ENCODE peak calls at places on chromosomes 11 and 22, in four cellular contexts. One of them, this sample, is unnamed.

GRCh38 chr11:8091671-8092070 is 10.7 kb downstream of the TUB start:
- DNase-seq in neural progenitor cell: no peak
- DNase-seq in astrocyte of the spinal cord: no peak
- DNase-seq in heart left ventricle: no peak
- DNase-seq in this sample: no peak

GRCh38 chr22:30887418-30887817 is 81.2 kb downstream of the MORC2 start:
- DNase-seq in neural progenitor cell: no peak
- DNase-seq in astrocyte of the spinal cord: no peak
- DNase-seq in heart left ventricle: no peak
- DNase-seq in this sample: no peak

GRCh38 chr22:42608481-42609361 is 6.0 kb downstream of the POLDIP3 start:
- DNase-seq in heart left ventricle: no peak
- DNase-seq in astrocyte of the spinal cord: peak; percentile 81
- DNase-seq in neural progenitor cell: peak; percentile 31
- DNase-seq in this sample: peak; percentile 33

GRCh38 chr11:126080206-126080941 is 17.7 kb upstream of the CDON start:
- DNase-seq in heart left ventricle: no peak
- DNase-seq in astrocyte of the spinal cord: no peak
- DNase-seq in neural progenitor cell: peak; percentile 19
- DNase-seq in this sample: no peak

GRCh38 chr11:5983443-5983842 is 3.3 kb downstream of the OR52L1 start:
- DNase-seq in astrocyte of the spinal cord: no peak
- DNase-seq in neural progenitor cell: no peak
- DNase-seq in heart left ventricle: no peak
- DNase-seq in this sample: no peak

GRCh38 chr11:5550440-5551095 is 2.2 kb upstream of the OR52H1 start:
- DNase-seq in neural progenitor cell: no peak
- DNase-seq in astrocyte of the spinal cord: peak; percentile 75
- DNase-seq in heart left ventricle: no peak
- DNase-seq in this sample: peak; percentile 92

GRCh38 chr11:96426356-96427103 is 36.7 kb downstream of the JRKL start:
- DNase-seq in astrocyte of the spinal cord: peak; percentile 49
- DNase-seq in heart left ventricle: no peak
- DNase-seq in neural progenitor cell: peak; percentile 63
- DNase-seq in this sample: peak; percentile 21

GRCh38 chr11:64489831-64490441 is 101.1 kb upstream of the SLC22A12 start:
- DNase-seq in heart left ventricle: peak; percentile 26
- DNase-seq in astrocyte of the spinal cord: peak; percentile 9
- DNase-seq in neural progenitor cell: peak; percentile 92
- DNase-seq in this sample: peak; percentile 30

GRCh38 chr11:69215784-69216415 is 60.2 kb downstream of the SMIM38 start:
- DNase-seq in neural progenitor cell: no peak
- DNase-seq in astrocyte of the spinal cord: peak; percentile 16
- DNase-seq in heart left ventricle: no peak
- DNase-seq in this sample: peak; percentile 25

GRCh38 chr11:46026616-46027293 is 94.5 kb downstream of the PHF21A start:
- DNase-seq in astrocyte of the spinal cord: peak; percentile 16
- DNase-seq in heart left ventricle: no peak
- DNase-seq in neural progenitor cell: no peak
- DNase-seq in this sample: peak; percentile 62

GRCh38 chr11:33658195-33658900 is 42.3 kb downstream of the C11orf91 start:
- DNase-seq in heart left ventricle: no peak
- DNase-seq in neural progenitor cell: no peak
- DNase-seq in astrocyte of the spinal cord: no peak
- DNase-seq in this sample: no peak

GRCh38 chr11:8705171-8705570 is 22.6 kb downstream of the RPL27A start:
- DNase-seq in neural progenitor cell: no peak
- DNase-seq in heart left ventricle: no peak
- DNase-seq in astrocyte of the spinal cord: no peak
- DNase-seq in this sample: no peak

GRCh38 chr22:21683401-21683811 is 17.6 kb downstream of the PPIL2 start:
- DNase-seq in heart left ventricle: no peak
- DNase-seq in astrocyte of the spinal cord: no peak
- DNase-seq in neural progenitor cell: no peak
- DNase-seq in this sample: no peak

GRCh38 chr11:12031856-12032526 is 23.6 kb upstream of the DKK3 start:
- DNase-seq in heart left ventricle: no peak
- DNase-seq in neural progenitor cell: no peak
- DNase-seq in astrocyte of the spinal cord: no peak
- DNase-seq in this sample: no peak

GRCh38 chr11:72764503-72764902 is 12.3 kb upstream of the ARAP1 start:
- DNase-seq in astrocyte of the spinal cord: no peak
- DNase-seq in heart left ventricle: no peak
- DNase-seq in neural progenitor cell: peak; percentile 33
- DNase-seq in this sample: no peak
- TF ChIP-seq CTCF in astrocyte of the spinal cord: no peak
- TF ChIP-seq CTCF in heart left ventricle: no peak
- TF ChIP-seq CTCF in neural progenitor cell: peak; percentile 24
- TF ChIP-seq CTCF in this sample: no peak

DNA sequence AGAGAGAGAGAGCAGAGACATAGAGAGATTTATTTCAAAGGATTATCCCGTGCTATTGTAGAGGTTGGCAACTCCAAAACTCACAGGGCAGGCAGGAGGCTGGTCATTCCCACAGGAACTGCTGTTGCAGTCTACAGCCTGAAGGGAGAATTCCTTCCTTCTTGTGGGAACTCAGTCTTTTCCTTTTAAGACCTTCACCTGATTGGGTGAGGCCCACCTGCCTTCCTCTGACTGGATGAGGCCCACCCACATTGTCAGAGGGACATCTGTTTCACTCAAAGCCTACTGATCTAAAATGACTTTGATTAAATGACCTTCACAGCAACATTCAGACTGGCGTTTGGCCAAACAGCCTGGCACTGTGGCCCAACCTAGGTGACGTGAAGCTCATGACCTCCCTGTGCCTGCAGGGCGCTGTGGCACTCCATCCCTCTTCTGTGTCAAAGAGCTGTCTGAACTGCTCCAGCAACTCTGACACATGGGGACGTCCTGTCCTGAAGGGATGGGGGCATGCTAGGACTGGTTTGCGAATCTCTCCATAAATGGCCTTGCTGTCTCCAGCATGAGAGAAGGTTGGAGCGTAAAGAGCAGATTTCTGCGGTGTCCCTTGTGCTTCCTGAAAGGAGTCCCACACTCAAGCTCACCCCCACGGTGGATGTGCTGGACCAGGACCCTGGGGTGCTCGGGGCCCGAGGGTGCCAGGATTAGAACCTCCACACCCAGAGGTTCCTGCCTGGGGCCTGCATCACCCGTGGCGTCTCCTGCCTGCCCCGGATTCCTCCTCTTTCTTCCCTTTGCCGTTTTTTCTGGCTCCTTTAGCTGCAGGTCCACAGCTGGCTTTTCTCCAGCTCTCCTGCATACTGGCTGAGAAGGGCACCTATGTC is 20.7 kb downstream of the KRTAP5-5 start:
- DNase-seq in heart left ventricle: no peak
- DNase-seq in astrocyte of the spinal cord: no peak
- DNase-seq in neural progenitor cell: no peak
- DNase-seq in this sample: no peak
- TF ChIP-seq CTCF in heart left ventricle: no peak
- TF ChIP-seq CTCF in astrocyte of the spinal cord: no peak
- TF ChIP-seq CTCF in neural progenitor cell: no peak
- TF ChIP-seq CTCF in this sample: peak; percentile 9

DNA sequence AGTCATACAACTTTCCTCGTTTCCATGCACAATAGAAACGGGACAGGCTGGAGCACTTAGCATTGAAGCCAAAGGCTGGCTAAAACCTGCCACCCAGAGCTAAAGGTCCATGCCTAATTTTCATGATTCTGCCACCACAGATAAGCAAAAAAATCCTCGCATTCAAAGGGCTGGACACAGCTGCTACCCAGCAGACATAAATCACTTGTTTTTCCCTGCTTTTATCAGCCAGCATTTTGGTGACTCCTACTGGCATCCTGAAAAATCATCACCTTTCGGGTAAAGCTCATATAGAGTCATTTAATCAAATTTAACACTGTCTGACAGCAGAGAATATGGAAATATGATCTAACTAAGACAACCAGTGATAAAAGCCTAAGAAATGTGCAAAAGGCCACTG is 37.9 kb downstream of the ALG9 start:
- DNase-seq in heart left ventricle: no peak
- DNase-seq in astrocyte of the spinal cord: no peak
- DNase-seq in neural progenitor cell: no peak
- DNase-seq in this sample: peak; percentile 35
- TF ChIP-seq CTCF in heart left ventricle: peak; percentile 28
- TF ChIP-seq CTCF in astrocyte of the spinal cord: peak; percentile 9
- TF ChIP-seq CTCF in neural progenitor cell: peak; percentile 15
- TF ChIP-seq CTCF in this sample: peak; percentile 45

DNA sequence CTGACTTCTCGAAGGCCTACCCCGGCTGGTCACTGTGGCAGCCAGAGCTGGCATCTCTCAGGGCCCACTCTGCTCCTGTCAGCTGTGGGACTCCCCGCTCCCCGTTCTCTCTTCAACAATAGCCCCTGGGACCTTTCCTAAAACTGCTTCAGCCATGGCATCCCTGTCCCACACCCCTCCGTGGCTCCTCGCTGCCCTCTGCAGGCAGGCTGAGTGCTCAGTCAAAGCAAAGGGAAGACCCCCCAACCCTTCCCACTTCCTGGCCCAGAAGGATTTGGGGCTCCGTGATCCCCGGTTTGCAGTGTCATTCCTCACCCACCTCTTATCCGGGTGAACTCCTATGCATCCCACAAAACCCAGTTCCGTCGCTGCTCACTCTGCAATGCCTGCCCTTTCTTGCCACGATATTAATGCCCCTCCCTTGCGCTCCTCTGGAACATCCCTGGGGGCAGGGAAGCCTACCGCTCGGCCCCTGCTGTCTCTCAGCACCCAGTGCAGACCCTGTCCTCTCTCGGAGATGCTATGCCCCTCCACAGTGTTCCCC is 1.6 kb upstream of the TH start:
- DNase-seq in neural progenitor cell: peak; percentile 62
- DNase-seq in astrocyte of the spinal cord: no peak
- DNase-seq in heart left ventricle: no peak
- DNase-seq in this sample: no peak
- TF ChIP-seq CTCF in neural progenitor cell: peak; percentile 62
- TF ChIP-seq CTCF in astrocyte of the spinal cord: peak; percentile 61
- TF ChIP-seq CTCF in heart left ventricle: no peak
- TF ChIP-seq CTCF in this sample: peak; percentile 55

DNA sequence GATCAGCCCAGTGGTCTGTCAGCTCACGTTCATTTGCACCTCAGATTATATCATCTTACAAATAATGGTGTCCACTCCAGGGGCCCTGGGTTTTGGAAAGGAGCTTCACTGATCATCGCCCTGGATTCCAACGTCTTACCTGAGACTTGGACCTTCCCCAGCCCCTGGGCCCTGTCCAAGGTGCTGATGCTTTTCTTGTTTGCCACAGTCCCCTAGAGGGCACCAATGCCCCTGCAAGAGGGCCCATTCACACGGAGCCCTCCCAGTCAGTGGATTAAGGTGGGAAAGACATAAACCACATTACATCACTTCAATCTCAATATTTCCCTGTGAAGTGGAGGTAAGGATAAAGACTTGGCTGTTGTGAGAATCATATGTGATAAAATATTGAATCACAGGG is 167.2 kb downstream of the BUD13 start:
- DNase-seq in astrocyte of the spinal cord: peak; percentile 10
- DNase-seq in neural progenitor cell: peak; percentile 92
- DNase-seq in heart left ventricle: no peak
- DNase-seq in this sample: no peak
- TF ChIP-seq CTCF in astrocyte of the spinal cord: peak; percentile 42
- TF ChIP-seq CTCF in neural progenitor cell: peak; percentile 75
- TF ChIP-seq CTCF in heart left ventricle: no peak
- TF ChIP-seq CTCF in this sample: peak; percentile 28

GRCh38 chr11:70486026-70486415 is 87.7 kb downstream of the CTTN start:
- DNase-seq in neural progenitor cell: no peak
- DNase-seq in astrocyte of the spinal cord: no peak
- DNase-seq in heart left ventricle: no peak
- DNase-seq in this sample: no peak
- TF ChIP-seq CTCF in neural progenitor cell: no peak
- TF ChIP-seq CTCF in astrocyte of the spinal cord: no peak
- TF ChIP-seq CTCF in heart left ventricle: no peak
- TF ChIP-seq CTCF in this sample: no peak

DNA sequence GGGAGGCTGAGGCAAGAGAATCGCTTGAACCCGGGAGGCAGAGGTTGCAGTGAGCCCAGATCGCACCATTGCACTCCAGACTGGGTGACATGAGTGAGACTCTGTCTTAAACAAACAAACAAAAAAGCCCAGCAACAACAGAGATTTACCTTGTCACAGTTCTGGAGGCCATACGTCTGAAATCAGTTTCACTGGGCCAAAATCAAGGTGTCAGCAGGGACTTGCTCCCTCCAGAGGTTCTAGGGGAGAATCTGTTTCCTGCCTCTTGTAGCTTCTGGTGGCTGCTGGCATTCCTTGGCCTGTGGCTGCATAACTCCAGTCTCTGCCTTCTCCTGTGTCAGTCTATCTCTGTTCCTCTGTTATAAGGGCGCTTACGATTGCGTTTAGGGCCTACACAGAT is 1.5 kb downstream of the DDX10 start:
- DNase-seq in neural progenitor cell: no peak
- DNase-seq in heart left ventricle: no peak
- DNase-seq in astrocyte of the spinal cord: no peak
- DNase-seq in this sample: no peak
- TF ChIP-seq CTCF in neural progenitor cell: no peak
- TF ChIP-seq CTCF in heart left ventricle: no peak
- TF ChIP-seq CTCF in astrocyte of the spinal cord: no peak
- TF ChIP-seq CTCF in this sample: no peak

DNA sequence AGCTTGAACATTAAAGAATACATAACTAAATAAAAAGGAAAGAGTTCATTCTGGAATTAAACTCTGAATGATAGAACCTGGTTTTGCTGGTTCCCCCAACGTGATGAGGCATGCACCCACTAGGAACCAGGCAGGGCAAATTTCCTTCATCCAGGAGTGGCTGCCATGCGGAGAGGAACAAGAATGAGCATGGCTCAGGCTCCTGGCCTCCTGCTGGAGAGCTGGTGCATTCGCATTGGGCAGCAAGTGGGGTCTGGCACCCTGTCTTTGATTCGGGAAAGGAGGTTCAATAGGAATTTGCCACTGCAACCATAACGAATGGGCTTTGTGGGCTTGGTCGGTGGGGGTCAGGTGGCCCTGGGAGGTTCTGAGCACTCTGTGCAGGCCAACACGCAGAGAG is 169.8 kb upstream of the TENM4 start:
- DNase-seq in astrocyte of the spinal cord: no peak
- DNase-seq in neural progenitor cell: peak; percentile 15
- DNase-seq in heart left ventricle: no peak
- DNase-seq in this sample: no peak
- TF ChIP-seq CTCF in astrocyte of the spinal cord: peak; percentile 12
- TF ChIP-seq CTCF in neural progenitor cell: peak; percentile 36
- TF ChIP-seq CTCF in heart left ventricle: no peak
- TF ChIP-seq CTCF in this sample: peak; percentile 42

DNA sequence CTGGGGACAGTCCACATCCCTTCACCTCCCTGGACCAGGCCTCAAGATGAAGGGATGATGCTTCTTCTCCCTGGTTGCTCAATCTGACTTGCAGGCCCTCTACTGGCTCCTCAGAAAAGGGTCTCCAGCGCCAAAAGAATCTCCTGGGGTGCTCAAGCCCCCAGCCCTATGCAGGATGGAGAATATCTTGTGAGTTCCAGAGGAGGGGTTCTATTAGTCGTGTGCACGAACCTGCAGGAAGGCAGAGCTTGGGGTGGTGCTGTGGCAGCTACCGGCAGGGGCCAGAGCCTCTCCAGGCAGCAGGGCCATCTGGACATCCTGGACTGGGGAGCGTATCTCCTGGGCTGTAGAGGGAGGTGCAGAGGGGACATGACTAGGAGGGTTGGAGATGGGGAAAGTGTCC is 1339.5 kb downstream of the BRD1 start:
- DNase-seq in heart left ventricle: peak; percentile 2
- DNase-seq in astrocyte of the spinal cord: no peak
- DNase-seq in neural progenitor cell: peak; percentile 40
- DNase-seq in this sample: no peak
- TF ChIP-seq CTCF in heart left ventricle: no peak
- TF ChIP-seq CTCF in astrocyte of the spinal cord: peak; percentile 7
- TF ChIP-seq CTCF in neural progenitor cell: peak; percentile 49
- TF ChIP-seq CTCF in this sample: no peak